ENCODE peak calls at places on chromosomes 12 and 14, in ten cellular contexts. G is right lobe of liver; O is fibroblast of lung; D is mammary epithelial cell; H is heart left ventricle; S is CD8-positive, alpha-beta T cell; F is prostate gland; I is OCI-LY7; K is GM06990; E is brain microvascular endothelial cell. A is an unnamed sample. For H3K36me3, the result is how much of the 10 kb centered on the place peaks cover.

GRCh38 chr12:129212221-129212630 is 358.9 kb downstream of the GLT1D1 start:
- DNase-seq in G (no peak), O (peak), D (no peak), H (no peak), S (no peak), F (no peak), I (no peak), K (no peak), E (peak), A (no peak)

GRCh38 chr12:119666226-119666808 is 1.6 kb upstream of the PRKAB1 start:
- DNase-seq in G (no peak), O (no peak), D (no peak), H (no peak), S (no peak), F (no peak), I (peak), K (no peak), E (no peak), A (no peak)

GRCh38 chr14:61511558-61511924 is 183.8 kb upstream of the HIF1A start:
- DNase-seq in G (no peak), O (no peak), D (peak), H (no peak), S (no peak), F (peak), I (no peak), K (no peak), E (no peak), A (no peak)

GRCh38 chr12:12387521-12387920 is 30.6 kb downstream of the BORCS5 start:
- DNase-seq in G (no peak), O (peak), D (peak), H (no peak), S (no peak), F (no peak), I (no peak), K (no peak), E (peak), A (no peak)

GRCh38 chr12:49040364-49040855 is 20.2 kb downstream of the KMT2D start:
- DNase-seq in G (no peak), O (no peak), D (no peak), H (no peak), S (no peak), F (no peak), I (no peak), K (no peak), E (no peak), A (no peak)

GRCh38 chr12:99281277-99281676 is 366.3 kb upstream of the GARIN6 start:
- DNase-seq in G (no peak), O (peak), D (no peak), H (no peak), S (no peak), F (no peak), I (no peak), K (no peak), E (no peak), A (no peak)

GRCh38 chr14:60647837-60648168 is 1.5 kb downstream of the SIX1 start:
- DNase-seq in G (peak), O (no peak), D (peak), H (no peak), S (no peak), F (no peak), I (no peak), K (no peak), E (no peak), A (no peak)

GRCh38 chr12:11653215-11653753 is 3.8 kb downstream of the ETV6 start:
- DNase-seq in G (no peak), O (peak), D (peak), H (no peak), S (no peak), F (no peak), I (peak), K (peak), E (no peak), A (no peak)

GRCh38 chr14:106209745-106210144 is 683.4 kb downstream of the TMEM121 start:
- DNase-seq in G (no peak), O (no peak), D (no peak), H (no peak), S (no peak), F (no peak), I (no peak), K (no peak), E (no peak), A (no peak)

GRCh38 chr12:75556306-75556899 is 45.0 kb upstream of the KRR1 start:
- DNase-seq in G (no peak), O (no peak), D (no peak), H (no peak), S (no peak), F (no peak), I (no peak), K (no peak), E (no peak), A (no peak)

GRCh38 chr12:83388551-83388950 is 701.8 kb downstream of the TMTC2 start:
- DNase-seq in G (no peak), O (no peak), D (no peak), H (no peak), S (no peak), F (no peak), I (no peak), K (no peak), E (no peak), A (no peak)

GRCh38 chr14:58663494-58664111 is 25.8 kb downstream of the DACT1 start:
- DNase-seq in G (no peak), O (peak), D (peak), H (no peak), S (no peak), F (no peak), I (no peak), K (no peak), E (peak), A (peak)

GRCh38 chr14:92927396-92928257 is 4.7 kb downstream of the CHGA start:
- DNase-seq in G (no peak), O (no peak), D (peak), H (no peak), S (no peak), F (no peak), I (peak), K (no peak), E (no peak), A (no peak)

GRCh38 chr12:4934651-4935050 is 24.9 kb downstream of the KCNA1 start:
- DNase-seq in G (no peak), O (peak), D (peak), H (no peak), S (no peak), F (no peak), I (no peak), K (no peak), E (peak), A (no peak)

GRCh38 chr14:22478247-22478646 is 110.8 kb downstream of the DAD1 start:
- DNase-seq in G (no peak), O (no peak), D (no peak), H (no peak), S (no peak), F (no peak), I (no peak), K (no peak), E (no peak), A (peak)

GRCh38 chr14:22481546-22481945 is 107.5 kb downstream of the DAD1 start:
- DNase-seq in G (no peak), O (no peak), D (no peak), H (no peak), S (no peak), F (no peak), I (no peak), K (no peak), E (no peak), A (peak)

GRCh38 chr14:22478670-22479069 is 110.4 kb downstream of the DAD1 start:
- DNase-seq in G (no peak), O (peak), D (no peak), H (peak), S (no peak), F (no peak), I (no peak), K (no peak), E (no peak), A (no peak)

GRCh38 chr14:22479132-22479531 is 109.9 kb downstream of the DAD1 start:
- DNase-seq in G (no peak), O (no peak), D (no peak), H (no peak), S (no peak), F (no peak), I (no peak), K (no peak), E (no peak), A (no peak)

GRCh38 chr14:22479781-22480464 is 109.1 kb downstream of the DAD1 start:
- DNase-seq in G (no peak), O (peak), D (no peak), H (no peak), S (no peak), F (no peak), I (no peak), K (no peak), E (no peak), A (no peak)
- H3K4me3 ChIP-seq in G (no peak), O (no peak), D (no peak), H (no peak), S (no peak), F (no peak), I (peak), K (peak), E (no peak), A (no peak)

GRCh38 chr14:102781063-102781462 is 3.8 kb downstream of the TRAF3 start:
- DNase-seq in G (no peak), O (no peak), D (no peak), H (no peak), S (no peak), F (no peak), I (no peak), K (no peak), E (no peak), A (no peak)

GRCh38 chr14:102786758-102787157 is 9.5 kb downstream of the TRAF3 start:
- DNase-seq in G (no peak), O (peak), D (no peak), H (no peak), S (no peak), F (no peak), I (no peak), K (no peak), E (peak), A (no peak)

GRCh38 chr14:102782974-102783373 is 5.7 kb downstream of the TRAF3 start:
- DNase-seq in G (no peak), O (no peak), D (no peak), H (no peak), S (no peak), F (no peak), I (no peak), K (no peak), E (no peak), A (no peak)

GRCh38 chr14:102785598-102785963 is 8.3 kb downstream of the TRAF3 start:
- DNase-seq in G (no peak), O (no peak), D (no peak), H (no peak), S (no peak), F (no peak), I (no peak), K (no peak), E (no peak), A (no peak)

DNA sequence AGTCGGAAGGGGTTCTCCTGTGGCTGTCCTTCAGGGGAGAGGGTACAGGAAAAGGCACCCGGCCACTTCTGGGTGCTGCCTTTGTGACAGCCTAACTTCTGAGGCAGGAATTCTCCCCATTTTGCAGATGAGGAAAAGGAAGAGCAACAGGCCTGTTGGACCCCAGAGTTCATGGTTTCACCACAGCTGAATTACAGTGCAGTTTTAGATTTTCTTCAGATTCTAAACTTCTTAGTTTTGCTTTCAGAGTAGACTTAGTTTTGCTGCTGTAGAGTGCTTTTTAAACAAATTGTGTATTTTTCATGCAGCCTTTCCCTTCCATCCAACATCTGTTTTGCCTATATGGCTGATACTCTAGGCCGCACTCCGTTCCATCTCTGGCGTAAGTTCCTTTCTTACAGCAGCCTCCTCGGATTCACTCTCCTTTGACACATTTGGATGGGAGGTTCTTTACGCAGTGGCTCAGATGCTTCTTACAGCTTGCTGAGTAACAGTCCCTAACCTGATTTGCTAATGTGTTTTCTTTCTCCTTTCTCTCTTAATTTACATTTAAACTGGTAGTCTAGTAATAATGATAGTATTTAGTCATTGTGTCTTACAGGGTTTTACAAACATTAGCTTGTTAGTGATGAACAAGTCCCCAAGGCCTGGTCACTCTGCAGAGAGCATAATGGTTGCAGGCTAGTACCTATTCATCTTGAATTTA is 7.8 kb downstream of the TRAF3 start:
- DNase-seq in G (no peak), O (no peak), D (no peak), H (no peak), S (no peak), F (no peak), I (no peak), K (no peak), E (no peak), A (no peak)
- TF ChIP-seq CTCF in G (no peak), O (no peak), D (no peak), H (no peak), S (no peak), F (no peak), I (no peak), K (no peak), E (no peak), A (no peak)

DNA sequence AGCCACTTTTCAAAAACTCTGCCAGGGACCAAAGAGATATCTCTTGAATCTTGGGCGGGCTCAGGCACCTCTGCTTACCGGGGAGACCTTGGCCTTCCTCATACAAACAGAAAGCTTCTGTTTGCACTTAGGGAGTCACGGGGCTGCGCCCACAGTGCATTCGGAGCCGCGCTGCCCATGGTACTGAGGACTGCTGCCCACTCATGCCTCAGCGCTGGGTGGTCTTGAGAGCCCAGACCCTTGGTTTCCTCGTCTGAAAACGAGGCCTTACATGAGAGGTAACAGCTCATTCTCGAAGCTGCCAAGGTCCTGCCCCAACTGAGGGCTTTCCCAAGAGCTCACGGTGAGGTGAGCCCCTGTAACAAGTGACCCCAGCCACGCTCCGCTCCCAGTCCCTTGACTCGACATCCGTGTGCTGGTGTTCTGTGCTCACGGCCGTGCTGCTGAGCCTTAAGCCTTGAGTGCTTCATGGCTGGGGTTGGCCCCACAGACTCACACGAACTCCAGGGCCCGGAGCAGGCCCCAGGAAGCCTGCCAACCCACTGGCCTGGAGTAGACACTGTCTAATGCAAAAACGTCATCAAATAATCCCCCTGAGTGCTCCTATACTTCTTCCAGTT is 47.4 kb upstream of the GPR68 start:
- DNase-seq in G (no peak), O (no peak), D (no peak), H (no peak), S (no peak), F (no peak), I (no peak), K (no peak), E (no peak), A (no peak)
- H3K36me3 ChIP-seq in G (under half), O (under half), D (under half), H (under half), S (half or more), F (under half), I (half or more), K (half or more), E (under half), A (half or more)

GRCh38 chr14:72610096-72610830 is 283.6 kb downstream of the DPF3 start:
- DNase-seq in G (no peak), O (no peak), D (no peak), H (no peak), S (no peak), F (no peak), I (no peak), K (no peak), E (no peak), A (no peak)
- H3K4me3 ChIP-seq in G (no peak), O (no peak), D (no peak), H (no peak), S (no peak), F (no peak), I (no peak), K (no peak), E (no peak), A (no peak)

GRCh38 chr12:325886-326285 is 63.2 kb downstream of the KDM5A start:
- DNase-seq in G (no peak), O (no peak), D (no peak), H (no peak), S (no peak), F (no peak), I (no peak), K (no peak), E (no peak), A (no peak)

GRCh38 chr12:319116-319515 is 56.5 kb upstream of the SLC6A13 start:
- DNase-seq in G (no peak), O (peak), D (no peak), H (no peak), S (no peak), F (no peak), I (no peak), K (no peak), E (no peak), A (no peak)

GRCh38 chr12:323507-323906 is 60.9 kb upstream of the SLC6A13 start:
- DNase-seq in G (no peak), O (no peak), D (peak), H (no peak), S (no peak), F (no peak), I (no peak), K (no peak), E (no peak), A (no peak)

DNA sequence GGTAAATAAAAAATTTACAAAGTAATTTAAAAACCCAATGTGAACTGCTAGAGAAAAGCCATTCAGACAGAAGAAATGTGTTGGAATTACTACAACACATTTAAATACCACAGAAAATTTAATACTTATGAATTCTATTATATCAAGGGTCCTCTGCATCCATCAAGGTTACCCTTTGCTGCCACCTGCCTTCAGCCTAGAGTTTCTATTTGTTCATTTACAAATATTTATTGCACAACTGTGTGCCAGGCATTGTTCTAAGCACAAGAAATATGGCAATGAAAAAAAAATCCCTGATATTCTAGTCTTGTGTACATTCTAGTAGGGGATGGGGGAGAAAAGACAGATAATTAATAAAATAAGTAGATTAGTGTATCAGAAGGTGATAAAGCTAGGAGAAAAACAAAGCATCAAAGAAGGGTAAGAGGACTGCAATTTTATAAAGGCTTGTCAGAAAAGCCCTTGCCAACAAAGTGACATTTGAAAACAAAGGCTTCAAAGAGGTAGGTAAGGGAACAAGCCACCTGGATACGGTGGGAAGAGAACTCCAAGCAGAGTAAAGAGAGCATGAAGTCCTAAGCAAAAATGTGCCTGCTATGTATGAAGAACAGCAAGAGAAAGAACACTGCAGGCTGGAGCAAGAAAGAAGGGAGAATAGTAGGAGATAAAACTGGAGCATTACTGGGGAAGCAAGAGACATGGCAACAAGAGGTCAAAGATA is 59.1 kb upstream of the SLC6A13 start:
- DNase-seq in G (no peak), O (no peak), D (peak), H (no peak), S (no peak), F (peak), I (peak), K (no peak), E (no peak), A (no peak)
- TF ChIP-seq CTCF in G (peak), O (no peak), D (no peak), H (no peak), S (no peak), F (peak), I (peak), K (no peak), E (peak), A (no peak)

GRCh38 chr14:68789002-68789797 is 3.7 kb downstream of the ZFP36L1 start:
- DNase-seq in G (peak), O (peak), D (peak), H (peak), S (peak), F (peak), I (peak), K (peak), E (peak), A (peak)

GRCh38 chr14:68789798-68790655 is 2.8 kb downstream of the ZFP36L1 start:
- DNase-seq in G (peak), O (no peak), D (peak), H (peak), S (no peak), F (no peak), I (no peak), K (peak), E (no peak), A (no peak)

GRCh38 chr14:68786491-68787234 is 6.2 kb downstream of the ZFP36L1 start:
- DNase-seq in G (no peak), O (peak), D (peak), H (no peak), S (no peak), F (no peak), I (no peak), K (no peak), E (no peak), A (no peak)

GRCh38 chr14:68787235-68787727 is 5.6 kb downstream of the ZFP36L1 start:
- DNase-seq in G (peak), O (peak), D (no peak), H (no peak), S (no peak), F (no peak), I (no peak), K (no peak), E (no peak), A (peak)

DNA sequence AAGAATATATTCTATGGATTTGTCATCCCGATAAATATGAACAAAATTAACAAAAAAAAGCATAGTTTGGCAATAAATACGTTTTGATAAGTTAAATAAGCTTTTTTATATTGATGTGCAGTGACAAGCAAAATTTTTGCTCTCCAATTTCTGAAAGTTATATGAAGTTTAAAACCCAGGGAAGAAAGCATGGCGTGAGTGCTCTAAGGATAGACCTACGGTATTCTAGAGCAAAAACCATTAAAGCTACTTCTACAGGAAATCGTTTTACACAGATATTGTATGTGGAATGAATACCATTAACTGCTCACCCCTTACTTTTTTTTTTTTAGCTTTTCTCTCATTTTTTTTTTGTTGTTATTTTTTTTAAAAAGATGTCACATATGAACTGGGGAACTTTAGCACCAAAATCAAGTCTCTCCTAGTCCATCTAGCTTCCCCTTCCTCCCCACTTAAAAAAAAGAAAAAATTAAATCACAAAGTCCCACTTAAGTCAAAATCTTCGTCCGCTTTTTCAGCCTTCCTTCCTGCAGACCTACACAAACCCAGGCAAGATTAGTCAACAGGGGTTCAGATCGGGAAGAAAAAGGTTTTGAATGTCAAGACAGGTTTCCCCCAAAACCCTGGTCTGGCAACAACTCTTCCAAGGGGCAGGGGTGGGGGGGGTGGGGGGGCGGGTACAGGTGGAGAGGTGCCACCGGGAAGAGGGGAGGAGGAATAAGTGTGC is 4.4 kb downstream of the ZFP36L1 start:
- DNase-seq in G (no peak), O (no peak), D (no peak), H (no peak), S (no peak), F (no peak), I (no peak), K (no peak), E (no peak), A (no peak)
- H3K36me3 ChIP-seq in G (half or more), O (under half), D (under half), H (under half), S (under half), F (under half), I (half or more), K (under half), E (under half), A (under half)

A was measured in WERI-Rb-1.